ENCODE peak calls at places on chromosomes 16 and 17, in six cellular contexts. S is ovary, X is esophagus squamous epithelium, M is heart left ventricle, Q is K562, D is uterus. Z is an unnamed sample. For H3K4me1 and H3K9me3, the result is how much of the 10 kb centered on the place peaks cover.

GRCh38 chr16:56424791-56425438 is 430 bp downstream of the AMFR start:
- DNase-seq in M (peak), D (peak), S (peak), X (no peak), Q (peak), Z (peak)

GRCh38 chr17:78705071-78705470 is 77.0 kb downstream of the CYTH1 start:
- DNase-seq in M (no peak), D (no peak), X (no peak), Q (no peak), S (no peak), Z (no peak)

GRCh38 chr16:8861563-8862308 is 7.1 kb downstream of the CARHSP1 start:
- DNase-seq in Q (no peak), M (peak), S (peak), X (no peak), D (peak), Z (no peak)

GRCh38 chr17:50833396-50834125 is 1.8 kb upstream of the WFIKKN2 start:
- DNase-seq in X (no peak), D (no peak), S (peak), Q (no peak), M (no peak), Z (no peak)

GRCh38 chr16:71915350-71915749 is 20.0 kb downstream of the IST1 start:
- DNase-seq in D (no peak), M (no peak), S (no peak), Q (no peak), X (no peak), Z (no peak)

GRCh38 chr17:6796887-6797490 is 21.0 kb downstream of the FBXO39 start:
- DNase-seq in D (no peak), M (no peak), X (no peak), Q (no peak), S (no peak), Z (no peak)

GRCh38 chr17:79781691-79782575 is 4.0 kb downstream of the CBX2 start:
- DNase-seq in M (peak), S (no peak), D (no peak), X (no peak), Q (no peak), Z (no peak)

GRCh38 chr16:53948734-53949430 is 244.9 kb downstream of the FTO start:
- DNase-seq in S (no peak), Q (no peak), M (no peak), D (no peak), X (no peak), Z (no peak)

GRCh38 chr17:27339836-27340550 is 46.1 kb downstream of the WSB1 start:
- DNase-seq in M (no peak), Q (peak), D (no peak), S (no peak), X (no peak), Z (no peak)

GRCh38 chr17:56890390-56890789 is 23.5 kb downstream of the TRIM25 start:
- DNase-seq in Q (no peak), S (no peak), M (no peak), D (no peak), X (no peak), Z (no peak)

GRCh38 chr16:3590736-3591435 is 13.7 kb upstream of the NLRC3 start:
- DNase-seq in Q (no peak), X (no peak), D (no peak), S (no peak), M (no peak), Z (no peak)

GRCh38 chr17:48241131-48241591 is 133.6 kb downstream of the SNX11 start:
- DNase-seq in Q (peak), S (no peak), M (no peak), D (peak), X (no peak), Z (no peak)

DNA sequence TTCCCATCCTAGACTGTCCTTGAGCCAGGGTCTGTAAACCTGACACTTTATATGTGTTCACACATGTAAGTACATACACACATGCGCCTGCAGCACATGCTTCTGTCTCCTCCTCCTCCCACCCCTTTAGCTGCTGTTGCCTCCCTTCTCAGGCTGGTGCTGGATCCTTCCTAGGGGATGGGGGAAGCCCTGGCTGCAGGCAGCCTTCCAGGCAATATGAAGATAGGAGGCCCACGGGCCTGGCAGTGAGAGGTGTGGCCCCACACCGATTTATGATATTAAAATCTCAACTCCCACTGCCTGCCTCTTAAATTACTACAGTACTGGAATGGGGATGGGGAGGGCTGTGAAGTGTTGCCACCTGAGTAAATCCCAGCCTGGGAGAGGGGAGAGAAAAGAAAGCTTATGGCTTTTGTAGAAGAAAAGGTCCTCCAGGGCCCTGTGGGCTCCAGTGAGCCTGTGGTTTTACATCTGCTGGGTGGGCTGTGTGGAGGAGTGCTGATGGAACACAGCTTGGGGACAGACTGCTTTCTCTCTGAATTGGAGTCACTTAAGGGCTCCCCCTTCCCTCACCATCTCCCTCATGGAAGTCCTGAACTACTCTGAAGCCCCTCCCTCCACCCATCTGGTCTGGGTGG is 987 bp upstream of the WNK4 start:
- DNase-seq in M (no peak), X (no peak), Q (no peak), D (no peak), S (no peak), Z (no peak)
- H3K4me1 ChIP-seq in M (under half), X (half or more), Q (half or more), D (under half), S (under half), Z (under half)

GRCh38 chr17:75261336-75262111 is at the start of the genes GGA3 and MRPS7:
- DNase-seq in Q (peak), D (peak), S (peak), M (peak), X (peak), Z (peak)
- TF ChIP-seq POLR2A in Q (peak), D (peak), S (peak), M (peak), X (peak), Z (peak)

GRCh38 chr16:35258381-35258780 is 1799.0 kb downstream of the TP53TG3F start:
- DNase-seq in X (no peak), D (no peak), S (no peak), Q (no peak), M (no peak), Z (no peak)
- H3K9me3 ChIP-seq in X (under half), D (under half), S (under half), Q (under half), M (under half), Z (under half)

DNA sequence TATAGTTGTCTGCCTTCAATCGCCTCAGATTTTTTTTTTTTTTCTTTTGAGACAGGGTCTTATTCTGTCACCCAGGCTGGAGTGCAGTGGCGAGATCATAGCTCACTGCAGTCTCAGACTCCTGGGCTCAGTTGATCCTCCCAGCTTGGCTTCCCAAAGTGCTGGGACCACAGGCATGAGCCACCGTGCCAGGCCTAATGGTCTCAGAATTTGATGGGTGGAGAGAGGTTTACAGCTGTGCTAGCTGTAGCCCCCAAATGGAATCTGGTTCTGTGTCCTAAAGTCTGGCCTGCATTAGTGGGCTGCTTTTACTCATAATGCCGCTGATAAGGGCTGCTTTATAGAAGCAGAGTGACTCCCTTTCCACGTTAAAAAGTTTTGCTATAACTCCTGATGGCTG is 5.1 kb downstream of the ZNRF1 start:
- DNase-seq in S (no peak), X (no peak), M (no peak), Q (no peak), D (no peak), Z (no peak)
- H3K4me1 ChIP-seq in S (under half), X (half or more), M (half or more), Q (under half), D (under half), Z (under half)

GRCh38 chr17:63694229-63694973 is 5.5 kb downstream of the LIMD2 start:
- DNase-seq in Q (no peak), S (no peak), M (no peak), D (no peak), X (no peak), Z (no peak)

GRCh38 chr17:63692195-63692816 is 7.6 kb downstream of the LIMD2 start:
- DNase-seq in Q (no peak), S (no peak), M (no peak), X (no peak), D (no peak), Z (no peak)

GRCh38 chr17:63695889-63696288 is 4.0 kb downstream of the LIMD2 start:
- DNase-seq in S (no peak), D (no peak), M (no peak), X (no peak), Q (no peak), Z (no peak)

GRCh38 chr17:63694974-63695773 is 4.8 kb downstream of the LIMD2 start:
- DNase-seq in M (no peak), D (no peak), X (no peak), S (no peak), Q (no peak), Z (no peak)

DNA sequence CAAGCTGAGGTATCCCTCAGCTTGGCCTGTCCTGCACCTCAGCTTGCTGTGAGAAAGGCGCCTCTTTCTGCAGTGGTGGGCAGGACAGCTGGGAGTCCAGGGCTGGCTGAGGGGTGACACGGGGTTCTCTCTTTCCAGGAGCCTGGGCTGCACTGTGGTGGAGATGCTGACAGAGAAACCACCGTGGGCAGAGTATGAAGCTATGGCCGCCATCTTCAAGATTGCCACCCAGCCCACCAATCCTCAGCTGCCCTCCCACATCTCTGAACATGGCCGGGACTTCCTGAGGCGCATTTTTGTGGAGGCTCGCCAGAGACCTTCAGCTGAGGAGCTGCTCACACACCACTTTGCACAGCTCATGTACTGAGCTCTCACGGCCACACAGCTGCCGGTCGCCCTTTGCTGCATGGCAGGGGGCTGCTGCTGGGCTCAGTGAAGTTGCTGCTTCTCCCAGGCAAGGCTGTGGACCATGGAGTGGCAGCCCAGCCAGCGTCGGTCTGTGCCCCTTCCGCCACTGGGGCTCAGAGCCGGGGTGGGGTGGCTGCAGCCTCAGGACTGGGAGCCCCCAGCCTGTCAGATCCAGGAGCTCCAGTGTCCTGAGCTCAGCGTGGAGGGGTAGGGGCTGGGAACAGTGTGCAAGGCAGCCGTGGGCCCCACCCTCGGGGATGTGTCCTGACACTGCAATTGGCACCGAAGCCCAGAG is 6.4 kb downstream of the LIMD2 start:
- DNase-seq in M (no peak), Q (no peak), X (no peak), S (no peak), D (no peak), Z (no peak)
- TF ChIP-seq POLR2A in M (no peak), Q (no peak), X (no peak), S (no peak), D (no peak), Z (no peak)

GRCh38 chr16:60458255-60458654 is 1578.0 kb downstream of the CDH8 start:
- DNase-seq in Q (no peak), S (no peak), X (no peak), D (no peak), M (no peak), Z (no peak)
- H3K9me3 ChIP-seq in Q (under half), S (under half), X (under half), D (under half), M (under half), Z (under half)

GRCh38 chr16:85313541-85314208 is 201.4 kb upstream of the CIBAR2 start:
- DNase-seq in Q (no peak), M (no peak), S (no peak), D (no peak), X (no peak), Z (peak)
- H3K4me1 ChIP-seq in Q (under half), M (under half), S (under half), D (under half), X (under half), Z (under half)

GRCh38 chr17:73192219-73192893 is 499 bp upstream of the COG1 start:
- DNase-seq in S (peak), M (peak), D (peak), X (no peak), Q (peak), Z (peak)
- TF ChIP-seq POLR2A in S (no peak), M (peak), D (no peak), X (peak), Q (no peak), Z (peak)

GRCh38 chr17:5183410-5183793 is 8.3 kb downstream of the ZNF594 start:
- DNase-seq in M (no peak), D (no peak), Q (no peak), X (no peak), S (no peak), Z (no peak)
- H3K9me3 ChIP-seq in M (under half), D (under half), Q (under half), X (half or more), S (half or more), Z (under half)

DNA sequence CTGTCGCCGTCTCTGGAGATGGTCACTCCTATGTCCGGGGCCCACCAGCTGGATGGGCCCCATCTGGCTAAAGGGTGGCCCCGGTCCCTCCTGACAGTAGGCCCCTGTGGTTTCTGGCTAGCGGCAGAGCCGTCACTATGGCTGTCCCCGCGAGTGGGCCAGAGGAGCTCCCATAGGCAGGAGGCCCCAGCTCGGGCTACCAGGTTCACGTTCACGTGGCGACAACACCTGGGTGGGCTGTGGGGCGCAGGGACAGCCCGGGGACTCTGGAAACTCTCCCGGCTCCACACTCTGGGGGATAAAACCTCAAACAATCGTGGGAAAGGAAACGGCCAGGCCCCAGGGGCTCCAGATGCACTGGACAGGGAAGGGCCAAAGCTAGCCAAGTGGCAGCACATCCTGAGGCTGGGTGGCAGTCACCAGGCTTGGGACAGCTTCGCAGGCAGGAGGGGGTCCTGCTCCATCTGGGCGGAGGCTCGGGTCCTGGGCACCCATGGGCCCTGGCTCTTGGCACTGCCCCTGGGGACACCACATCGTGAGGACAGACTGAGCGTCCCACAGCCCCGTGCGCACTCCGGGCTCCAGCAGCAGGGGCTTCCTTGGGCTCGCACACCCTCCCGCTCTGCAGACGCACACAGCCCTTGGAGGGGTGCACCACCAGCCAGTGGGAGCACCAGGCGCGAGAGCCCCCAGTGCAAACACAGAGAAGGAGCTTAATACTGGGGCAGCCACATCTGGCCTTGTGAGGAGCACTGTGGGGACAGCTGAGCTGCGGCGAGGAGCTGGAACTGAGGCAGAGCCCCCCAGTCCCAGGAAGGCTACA is 4.5 kb downstream of the RNF166 start:
- DNase-seq in M (no peak), Q (no peak), D (no peak), S (no peak), X (no peak), Z (no peak)
- H3K4me1 ChIP-seq in M (half or more), Q (under half), D (under half), S (under half), X (half or more), Z (under half)